ENCODE peak calls at places on chromosomes 4 and X, in seven cellular contexts. A is SK-N-SH, Y is suprapubic skin, K is HCT116, Z is spleen, U is breast epithelium, F is HepG2. C is an unnamed sample.

GRCh38 chr4:21113496-21114213 is 413.4 kb downstream of the PACRGL start:
- DNase-seq in A (peak), F (no peak), K (no peak), Y (no peak), U (no peak), Z (no peak), C (no peak)

GRCh38 chr4:89161841-89162240 is 50.5 kb downstream of the TIGD2 start:
- DNase-seq in K (no peak), U (no peak), Z (no peak), F (no peak), Y (no peak), A (no peak), C (no peak)

GRCh38 chrX:53284684-53285447 is 3.5 kb upstream of the IQSEC2 start:
- DNase-seq in Z (peak), Y (peak), K (no peak), U (peak), F (peak), A (peak), C (peak)

GRCh38 chr4:73222466-73223257 is 35.9 kb downstream of the ANKRD17 start:
- DNase-seq in A (peak), U (peak), F (peak), K (peak), Z (no peak), Y (no peak), C (peak)

GRCh38 chr4:89889289-89889688 is 5.4 kb upstream of the MMRN1 start:
- DNase-seq in U (no peak), F (no peak), K (no peak), A (no peak), Z (no peak), Y (peak), C (no peak)

GRCh38 chrX:154546354-154547244 is at the start of gene G6PD:
- DNase-seq in K (peak), Y (peak), Z (peak), A (peak), U (no peak), F (peak), C (peak)

GRCh38 chr4:2269618-2270163 is 7.8 kb upstream of the MXD4 start:
- DNase-seq in K (no peak), Z (peak), U (no peak), A (no peak), Y (no peak), F (no peak), C (no peak)

GRCh38 chr4:155509619-155510018 is 132.9 kb upstream of the MAP9 start:
- DNase-seq in Z (no peak), A (no peak), F (no peak), Y (no peak), U (no peak), K (no peak), C (no peak)

GRCh38 chrX:63784346-63784901 is 590 bp downstream of the ARHGEF9 start:
- DNase-seq in Y (no peak), A (no peak), U (no peak), Z (no peak), F (no peak), K (no peak), C (no peak)

GRCh38 chrX:39850630-39851152 is 247.1 kb downstream of the BCOR start:
- DNase-seq in A (peak), Z (no peak), Y (no peak), U (no peak), F (no peak), K (no peak), C (no peak)

GRCh38 chr4:149980941-149981340 is 97.3 kb upstream of the DCLK2 start:
- DNase-seq in Y (no peak), A (peak), Z (no peak), U (no peak), F (peak), K (peak), C (no peak)

GRCh38 chr4:3111461-3111860 is 37.0 kb downstream of the HTT start:
- DNase-seq in K (no peak), Y (peak), A (no peak), U (peak), F (no peak), Z (no peak), C (no peak)

GRCh38 chr4:125382995-125383394 is 68.2 kb downstream of the FAT4 start:
- DNase-seq in A (no peak), K (no peak), Z (no peak), U (no peak), Y (no peak), F (no peak), C (no peak)

GRCh38 chr4:74097631-74098550 is 1.1 kb downstream of the CXCL2 start:
- DNase-seq in K (no peak), Z (no peak), U (no peak), Y (no peak), A (no peak), F (no peak), C (no peak)

GRCh38 chrX:129741880-129742758 is 3.3 kb downstream of the XPNPEP2 start:
- DNase-seq in A (peak), Z (no peak), K (no peak), F (no peak), U (no peak), Y (no peak), C (no peak)

GRCh38 chr4:70518269-70518668 is at the start of gene AMTN:
- DNase-seq in K (no peak), U (no peak), F (no peak), Y (no peak), Z (no peak), A (no peak), C (no peak)

GRCh38 chr4:70518716-70519115 is 347 bp downstream of the AMTN start:
- DNase-seq in K (no peak), F (no peak), U (no peak), Y (no peak), A (no peak), Z (no peak), C (no peak)

DNA sequence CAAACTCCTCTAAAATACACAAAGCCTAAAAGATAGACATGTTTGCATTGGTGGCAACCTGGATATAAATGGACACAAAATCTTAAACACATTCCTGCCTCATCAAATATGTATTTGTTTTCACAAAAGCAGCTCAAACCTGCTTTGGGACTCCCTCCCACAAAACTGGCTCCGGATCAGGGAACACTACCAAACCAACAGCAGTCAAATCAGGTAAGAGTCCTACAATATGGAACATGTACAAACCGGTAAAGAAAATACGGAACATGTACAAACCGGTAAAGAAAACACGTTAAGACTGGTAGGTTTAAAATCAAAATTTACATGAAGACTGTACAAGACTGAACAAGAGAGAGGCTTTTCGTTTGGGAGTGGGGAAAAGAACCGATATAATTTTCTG is 4.3 kb downstream of the AMTN start:
- DNase-seq in U (no peak), A (no peak), Y (no peak), F (no peak), K (no peak), Z (no peak), C (no peak)
- TF ChIP-seq POLR2AphosphoS5 in U (no peak), A (no peak), Y (no peak), F (no peak), K (no peak), Z (no peak), C (no peak)

DNA sequence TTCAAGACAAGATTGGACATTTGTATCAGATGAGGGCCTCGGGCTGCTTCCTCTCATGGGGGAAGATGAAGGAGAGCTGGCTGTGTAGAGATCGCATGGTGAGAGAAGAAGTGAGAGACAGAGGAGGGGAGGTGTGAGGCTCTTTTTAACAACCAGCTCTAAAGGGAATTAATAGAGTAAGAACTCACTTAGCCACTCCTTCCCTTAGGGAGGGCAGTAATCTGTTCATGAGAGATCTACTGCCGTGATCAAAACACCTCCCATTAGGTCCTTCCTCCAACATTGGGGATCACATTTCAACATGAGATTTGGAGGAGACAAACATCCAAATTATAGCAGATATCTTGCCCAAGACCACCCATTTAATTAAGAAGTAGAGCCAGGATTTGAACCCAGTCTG is 97.0 kb downstream of the ARX start:
- DNase-seq in F (no peak), A (no peak), Y (no peak), Z (no peak), K (no peak), U (no peak), C (no peak)
- TF ChIP-seq POLR2AphosphoS5 in F (no peak), A (no peak), Y (no peak), Z (no peak), K (no peak), U (no peak), C (no peak)

GRCh38 chrX:13667940-13668339 is 15.0 kb downstream of the TCEANC start:
- DNase-seq in F (no peak), A (no peak), Z (no peak), Y (no peak), U (no peak), K (no peak), C (no peak)
- TF ChIP-seq POLR2AphosphoS5 in F (no peak), A (no peak), Z (no peak), Y (no peak), U (no peak), K (no peak), C (no peak)

GRCh38 chrX:26722666-26723428 is 506.9 kb downstream of the MAGEB5 start:
- DNase-seq in Y (no peak), U (no peak), Z (peak), A (no peak), F (no peak), K (no peak), C (no peak)
- TF ChIP-seq POLR2AphosphoS5 in Y (no peak), U (no peak), Z (no peak), A (no peak), F (no peak), K (no peak), C (no peak)

GRCh38 chrX:32933548-32933947 is 277.8 kb downstream of the DMD start:
- DNase-seq in F (no peak), Y (no peak), Z (no peak), K (no peak), A (peak), U (no peak), C (no peak)
- TF ChIP-seq POLR2AphosphoS5 in F (no peak), Y (no peak), Z (no peak), K (no peak), A (no peak), U (no peak), C (no peak)

DNA sequence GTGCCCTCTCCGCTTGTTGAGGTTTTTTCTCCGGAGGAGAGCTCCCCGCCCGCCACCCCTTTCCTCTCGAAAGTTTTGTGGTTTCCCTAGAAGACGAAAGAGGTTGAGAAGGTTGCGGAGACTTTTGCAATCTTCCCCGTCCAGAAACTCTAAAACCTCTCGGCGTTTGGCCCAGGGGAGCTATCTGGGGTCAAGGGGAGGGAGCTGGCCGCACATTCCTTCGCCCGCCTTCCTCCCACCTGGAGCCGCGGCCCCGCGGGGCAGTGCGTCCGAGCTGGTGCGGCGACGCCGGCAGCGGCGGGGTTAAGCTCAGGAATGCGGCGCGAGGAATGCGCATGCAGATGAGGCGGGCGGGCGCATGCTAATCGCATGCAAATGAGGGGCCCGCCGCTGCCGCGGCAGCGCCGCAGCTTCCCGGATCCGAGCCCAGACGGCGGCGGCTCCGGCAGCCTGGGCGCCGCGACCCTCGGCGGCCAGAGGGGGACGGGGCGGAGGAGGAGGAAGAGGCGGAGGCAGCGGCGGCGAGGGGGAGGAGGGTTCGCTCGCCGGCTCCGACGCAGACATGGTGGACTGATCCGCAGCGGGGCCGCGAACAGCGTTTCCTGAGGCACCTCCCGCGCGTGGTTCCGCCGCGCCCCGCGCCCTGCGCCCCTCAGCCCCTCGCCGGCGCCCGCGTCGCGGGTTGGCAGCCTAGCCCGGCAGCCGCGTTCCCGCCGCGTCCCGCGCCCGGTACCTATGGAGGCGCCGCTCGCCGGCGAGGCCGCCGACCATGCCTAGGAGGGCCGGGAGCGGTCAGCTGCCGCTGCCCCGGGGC is at the start of gene WWC2:
- DNase-seq in Y (peak), Z (peak), K (peak), F (peak), U (peak), A (peak), C (peak)
- TF ChIP-seq POLR2AphosphoS5 in Y (peak), Z (peak), K (peak), F (peak), U (peak), A (peak), C (no peak)

GRCh38 chr4:54281060-54281781 is 52.1 kb downstream of the PDGFRA start:
- DNase-seq in A (no peak), F (no peak), U (peak), Z (no peak), K (no peak), Y (peak), C (no peak)
- TF ChIP-seq POLR2AphosphoS5 in A (peak), F (no peak), U (peak), Z (no peak), K (no peak), Y (peak), C (no peak)

GRCh38 chrX:118660085-118660484 is 67.3 kb upstream of the IL13RA1 start:
- DNase-seq in A (no peak), U (no peak), F (no peak), Z (no peak), Y (no peak), K (no peak), C (no peak)
- TF ChIP-seq POLR2AphosphoS5 in A (no peak), U (no peak), F (no peak), Z (no peak), Y (no peak), K (no peak), C (no peak)

GRCh38 chr4:7058792-7059191 is 9.1 kb downstream of the GRPEL1 start:
- DNase-seq in F (no peak), K (no peak), A (no peak), Y (no peak), U (no peak), Z (no peak), C (no peak)

GRCh38 chr4:7062816-7063215 is 5.0 kb downstream of the GRPEL1 start:
- DNase-seq in Z (no peak), U (no peak), A (no peak), F (no peak), K (no peak), Y (no peak), C (no peak)

GRCh38 chr4:7060346-7061150 is 7.3 kb downstream of the GRPEL1 start:
- DNase-seq in U (no peak), K (no peak), Z (no peak), Y (no peak), A (no peak), F (no peak), C (no peak)

GRCh38 chr4:7061815-7062214 is 6.0 kb downstream of the GRPEL1 start:
- DNase-seq in Y (no peak), Z (no peak), U (no peak), F (no peak), K (no peak), A (no peak), C (no peak)

DNA sequence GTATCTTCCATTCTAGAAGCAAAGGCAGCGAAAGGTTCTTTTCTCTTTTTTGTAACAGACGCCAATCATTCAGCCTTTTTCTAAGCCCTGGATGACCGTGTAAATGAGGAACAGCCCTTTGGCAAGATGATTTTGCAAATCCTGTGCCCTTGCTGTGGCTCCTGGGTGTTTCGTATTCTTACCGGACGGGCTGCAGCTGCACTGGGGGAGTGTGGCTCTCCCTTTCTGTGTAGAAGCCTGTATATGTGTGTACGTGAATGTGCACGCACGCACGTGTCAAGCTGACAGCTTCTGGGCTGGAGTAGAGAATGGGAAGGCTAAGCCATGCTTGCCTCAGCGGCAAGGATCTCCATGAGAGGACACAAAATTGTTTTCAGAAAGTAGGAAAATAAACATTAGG is 8.2 kb downstream of the GRPEL1 start:
- DNase-seq in Y (no peak), K (no peak), Z (no peak), F (no peak), A (no peak), U (no peak), C (no peak)
- TF ChIP-seq POLR2AphosphoS5 in Y (no peak), K (no peak), Z (no peak), F (no peak), A (no peak), U (no peak), C (no peak)

GRCh38 chr4:38730830-38731646 is 51.8 kb downstream of the TLR10 start:
- DNase-seq in Y (peak), Z (peak), F (peak), A (peak), U (peak), K (peak), C (peak)
- TF ChIP-seq POLR2AphosphoS5 in Y (no peak), Z (no peak), F (no peak), A (no peak), U (no peak), K (no peak), C (no peak)